ENCODE peak calls at places on chromosomes 12 and 14, in ten cellular contexts. One of them, this sample, is unnamed.

GRCh38 chr12:121787063-121787774 is 6.3 kb downstream of the RHOF start:
- DNase-seq in GM13976: no peak
- DNase-seq in HuH-7: no peak
- DNase-seq in left ventricle myocardium superior: no peak
- DNase-seq in NCI-H187: no peak
- DNase-seq in HTR-8/SVneo: no peak
- DNase-seq in HCT116: no peak
- DNase-seq in amniotic stem cell: no peak
- DNase-seq in EH: no peak
- DNase-seq in AG04449: no peak
- DNase-seq in this sample: no peak

GRCh38 chr12:78931466-78931990 is 67.0 kb downstream of the SYT1 start:
- DNase-seq in GM13976: no peak
- DNase-seq in HuH-7: no peak
- DNase-seq in left ventricle myocardium superior: no peak
- DNase-seq in NCI-H187: no peak
- DNase-seq in HTR-8/SVneo: no peak
- DNase-seq in HCT116: no peak
- DNase-seq in amniotic stem cell: no peak
- DNase-seq in EH: no peak
- DNase-seq in AG04449: no peak
- DNase-seq in this sample: no peak

GRCh38 chr12:109544955-109545531 is 28.3 kb downstream of the MMAB start:
- DNase-seq in GM13976: no peak
- DNase-seq in HuH-7: no peak
- DNase-seq in left ventricle myocardium superior: no peak
- DNase-seq in NCI-H187: no peak
- DNase-seq in HTR-8/SVneo: peak; percentile 29
- DNase-seq in HCT116: no peak
- DNase-seq in amniotic stem cell: no peak
- DNase-seq in EH: peak; percentile 61
- DNase-seq in AG04449: no peak
- DNase-seq in this sample: no peak

GRCh38 chr12:85275359-85275758 is 4.7 kb upstream of the ALX1 start:
- DNase-seq in GM13976: no peak
- DNase-seq in HuH-7: no peak
- DNase-seq in left ventricle myocardium superior: no peak
- DNase-seq in NCI-H187: no peak
- DNase-seq in HTR-8/SVneo: no peak
- DNase-seq in HCT116: no peak
- DNase-seq in amniotic stem cell: no peak
- DNase-seq in EH: no peak
- DNase-seq in AG04449: no peak
- DNase-seq in this sample: no peak

GRCh38 chr12:64618953-64619590 is 8.8 kb downstream of the RASSF3 start:
- DNase-seq in GM13976: peak; percentile 55
- DNase-seq in HuH-7: peak; percentile 19
- DNase-seq in left ventricle myocardium superior: no peak
- DNase-seq in NCI-H187: no peak
- DNase-seq in HTR-8/SVneo: no peak
- DNase-seq in HCT116: no peak
- DNase-seq in amniotic stem cell: no peak
- DNase-seq in EH: peak; percentile 80
- DNase-seq in AG04449: no peak
- DNase-seq in this sample: no peak

GRCh38 chr12:130281157-130281799 is 56.4 kb upstream of the PIWIL1 start:
- DNase-seq in GM13976: peak; percentile 38
- DNase-seq in HuH-7: peak; percentile 39
- DNase-seq in left ventricle myocardium superior: peak; percentile 49
- DNase-seq in NCI-H187: no peak
- DNase-seq in HTR-8/SVneo: no peak
- DNase-seq in HCT116: no peak
- DNase-seq in amniotic stem cell: no peak
- DNase-seq in EH: peak; percentile 1
- DNase-seq in AG04449: no peak
- DNase-seq in this sample: no peak

GRCh38 chr12:76878045-76878898 is 547 bp downstream of the CSRP2 start:
- DNase-seq in GM13976: no peak
- DNase-seq in HuH-7: peak; percentile 56
- DNase-seq in left ventricle myocardium superior: peak; percentile 44
- DNase-seq in NCI-H187: no peak
- DNase-seq in HTR-8/SVneo: peak; percentile 28
- DNase-seq in HCT116: peak; percentile 15
- DNase-seq in amniotic stem cell: no peak
- DNase-seq in EH: peak; percentile 41
- DNase-seq in AG04449: no peak
- DNase-seq in this sample: no peak

GRCh38 chr12:127130506-127131100 is 1136.4 kb upstream of the TMEM132C start:
- DNase-seq in GM13976: no peak
- DNase-seq in HuH-7: no peak
- DNase-seq in left ventricle myocardium superior: no peak
- DNase-seq in NCI-H187: no peak
- DNase-seq in HTR-8/SVneo: no peak
- DNase-seq in HCT116: no peak
- DNase-seq in amniotic stem cell: no peak
- DNase-seq in EH: no peak
- DNase-seq in AG04449: no peak
- DNase-seq in this sample: no peak

GRCh38 chr12:24562761-24563392 is 386.0 kb downstream of the BCAT1 start:
- DNase-seq in GM13976: peak; percentile 50
- DNase-seq in HuH-7: peak; percentile 58
- DNase-seq in left ventricle myocardium superior: peak; percentile 59
- DNase-seq in NCI-H187: no peak
- DNase-seq in HTR-8/SVneo: peak; percentile 28
- DNase-seq in HCT116: no peak
- DNase-seq in amniotic stem cell: no peak
- DNase-seq in EH: peak; percentile 43
- DNase-seq in AG04449: no peak
- DNase-seq in this sample: no peak

GRCh38 chr12:80702889-80703605 is 4.4 kb upstream of the MYF6 start:
- DNase-seq in GM13976: no peak
- DNase-seq in HuH-7: peak; percentile 23
- DNase-seq in left ventricle myocardium superior: no peak
- DNase-seq in NCI-H187: no peak
- DNase-seq in HTR-8/SVneo: no peak
- DNase-seq in HCT116: no peak
- DNase-seq in amniotic stem cell: no peak
- DNase-seq in EH: peak; percentile 79
- DNase-seq in AG04449: peak; percentile 5
- DNase-seq in this sample: no peak

GRCh38 chr12:44876554-44877275 is 600 bp upstream of the NELL2 start:
- DNase-seq in GM13976: peak; percentile 53
- DNase-seq in HuH-7: peak; percentile 56
- DNase-seq in left ventricle myocardium superior: peak; percentile 28
- DNase-seq in NCI-H187: peak; percentile 66
- DNase-seq in HTR-8/SVneo: no peak
- DNase-seq in HCT116: no peak
- DNase-seq in amniotic stem cell: no peak
- DNase-seq in EH: peak; percentile 9
- DNase-seq in AG04449: no peak
- DNase-seq in this sample: no peak

GRCh38 chr14:100187247-100187833 is 27.9 kb upstream of the DEGS2 start:
- DNase-seq in GM13976: no peak
- DNase-seq in HuH-7: no peak
- DNase-seq in left ventricle myocardium superior: no peak
- DNase-seq in NCI-H187: peak; percentile 39
- DNase-seq in HTR-8/SVneo: no peak
- DNase-seq in HCT116: no peak
- DNase-seq in amniotic stem cell: no peak
- DNase-seq in EH: no peak
- DNase-seq in AG04449: no peak
- DNase-seq in this sample: no peak

This sample was measured in brain pericyte.